ENCODE peak calls at places on chromosomes 11 and 22, in six cellular contexts. One of them, this sample, is unnamed.

GRCh38 chr11:14969922-14970323 is 2.2 kb downstream of the CALCA start:
- DNase-seq in lower lobe of right lung: no peak
- DNase-seq in Panc1: no peak
- DNase-seq in fibroblast of lung: peak; percentile 15
- DNase-seq in tibial artery: no peak
- DNase-seq in transverse colon: peak; percentile 29
- DNase-seq in this sample: peak; percentile 85

GRCh38 chr11:8403310-8403709 is 139.6 kb upstream of the LMO1 start:
- DNase-seq in lower lobe of right lung: no peak
- DNase-seq in Panc1: no peak
- DNase-seq in fibroblast of lung: peak; percentile 21
- DNase-seq in tibial artery: no peak
- DNase-seq in transverse colon: no peak
- DNase-seq in this sample: no peak

GRCh38 chr11:1206391-1207271 is 16.2 kb upstream of the MUC5B start:
- DNase-seq in lower lobe of right lung: peak; percentile 31
- DNase-seq in Panc1: no peak
- DNase-seq in fibroblast of lung: no peak
- DNase-seq in tibial artery: peak; percentile 64
- DNase-seq in transverse colon: no peak
- DNase-seq in this sample: peak; percentile 34

GRCh38 chr11:70431611-70432010 is 33.3 kb downstream of the CTTN start:
- DNase-seq in lower lobe of right lung: no peak
- DNase-seq in Panc1: no peak
- DNase-seq in fibroblast of lung: no peak
- DNase-seq in tibial artery: no peak
- DNase-seq in transverse colon: no peak
- DNase-seq in this sample: no peak

GRCh38 chr11:14258177-14258935 is 100.6 kb downstream of the RRAS2 start:
- DNase-seq in lower lobe of right lung: no peak
- DNase-seq in Panc1: peak; percentile 32
- DNase-seq in fibroblast of lung: peak; percentile 87
- DNase-seq in tibial artery: no peak
- DNase-seq in transverse colon: peak; percentile 60
- DNase-seq in this sample: no peak

GRCh38 chr11:377174-377865 is 8.0 kb downstream of the B4GALNT4 start:
- DNase-seq in lower lobe of right lung: no peak
- DNase-seq in Panc1: no peak
- DNase-seq in fibroblast of lung: no peak
- DNase-seq in tibial artery: no peak
- DNase-seq in transverse colon: no peak
- DNase-seq in this sample: no peak

GRCh38 chr11:117884994-117885393 is 8.5 kb upstream of the FXYD6 start:
- DNase-seq in lower lobe of right lung: no peak
- DNase-seq in Panc1: no peak
- DNase-seq in fibroblast of lung: peak; percentile 56
- DNase-seq in tibial artery: no peak
- DNase-seq in transverse colon: no peak
- DNase-seq in this sample: no peak

GRCh38 chr11:8207080-8208000 is 38.5 kb upstream of the RIC3 start:
- DNase-seq in lower lobe of right lung: no peak
- DNase-seq in Panc1: no peak
- DNase-seq in fibroblast of lung: no peak
- DNase-seq in tibial artery: no peak
- DNase-seq in transverse colon: no peak
- DNase-seq in this sample: no peak

GRCh38 chr11:31560842-31561476 is 51.4 kb downstream of the ELP4 start:
- DNase-seq in lower lobe of right lung: no peak
- DNase-seq in Panc1: no peak
- DNase-seq in fibroblast of lung: no peak
- DNase-seq in tibial artery: no peak
- DNase-seq in transverse colon: no peak
- DNase-seq in this sample: no peak

GRCh38 chr11:123056835-123057491 is 5.0 kb downstream of the HSPA8 start:
- DNase-seq in lower lobe of right lung: no peak
- DNase-seq in Panc1: no peak
- DNase-seq in fibroblast of lung: no peak
- DNase-seq in tibial artery: no peak
- DNase-seq in transverse colon: no peak
- DNase-seq in this sample: no peak

GRCh38 chr11:70064011-70064725 is 13.9 kb upstream of the ANO1 start:
- DNase-seq in lower lobe of right lung: no peak
- DNase-seq in Panc1: no peak
- DNase-seq in fibroblast of lung: no peak
- DNase-seq in tibial artery: no peak
- DNase-seq in transverse colon: no peak
- DNase-seq in this sample: peak; percentile 2

GRCh38 chr11:63867511-63867910 is 28.6 kb downstream of the MARK2 start:
- DNase-seq in lower lobe of right lung: no peak
- DNase-seq in Panc1: no peak
- DNase-seq in fibroblast of lung: no peak
- DNase-seq in tibial artery: no peak
- DNase-seq in transverse colon: no peak
- DNase-seq in this sample: peak; percentile 23

GRCh38 chr11:86116386-86116726 is 47.5 kb upstream of the PICALM start:
- DNase-seq in lower lobe of right lung: no peak
- DNase-seq in Panc1: no peak
- DNase-seq in fibroblast of lung: peak; percentile 34
- DNase-seq in tibial artery: no peak
- DNase-seq in transverse colon: no peak
- DNase-seq in this sample: no peak

GRCh38 chr11:44754876-44755552 is 28.3 kb downstream of the TSPAN18 start:
- DNase-seq in lower lobe of right lung: no peak
- DNase-seq in Panc1: no peak
- DNase-seq in fibroblast of lung: no peak
- DNase-seq in tibial artery: peak; percentile 47
- DNase-seq in transverse colon: no peak
- DNase-seq in this sample: no peak

GRCh38 chr22:49328076-49328475 is 499.6 kb downstream of the BRD1 start:
- DNase-seq in lower lobe of right lung: peak; percentile 19
- DNase-seq in Panc1: no peak
- DNase-seq in fibroblast of lung: no peak
- DNase-seq in tibial artery: no peak
- DNase-seq in transverse colon: peak; percentile 1
- DNase-seq in this sample: no peak

GRCh38 chr11:2928605-2929510 is at the start of gene PHLDA2:
- DNase-seq in lower lobe of right lung: peak; percentile 72
- DNase-seq in Panc1: no peak
- DNase-seq in fibroblast of lung: peak; percentile 77
- DNase-seq in tibial artery: peak; percentile 76
- DNase-seq in transverse colon: peak; percentile 73
- DNase-seq in this sample: peak; percentile 90

GRCh38 chr22:40748388-40748970 is 69.2 kb downstream of the MCHR1 start:
- DNase-seq in lower lobe of right lung: no peak
- DNase-seq in Panc1: no peak
- DNase-seq in fibroblast of lung: no peak
- DNase-seq in tibial artery: no peak
- DNase-seq in transverse colon: no peak
- DNase-seq in this sample: no peak

GRCh38 chr11:70024036-70024772 is 53.9 kb upstream of the ANO1 start:
- DNase-seq in lower lobe of right lung: no peak
- DNase-seq in Panc1: no peak
- DNase-seq in fibroblast of lung: no peak
- DNase-seq in tibial artery: peak; percentile 55
- DNase-seq in transverse colon: no peak
- DNase-seq in this sample: no peak

GRCh38 chr11:71420455-71421241 is 27.5 kb downstream of the DHCR7 start:
- DNase-seq in lower lobe of right lung: no peak
- DNase-seq in Panc1: peak; percentile 45
- DNase-seq in fibroblast of lung: peak; percentile 68
- DNase-seq in tibial artery: no peak
- DNase-seq in transverse colon: peak; percentile 56
- DNase-seq in this sample: no peak

GRCh38 chr11:9065614-9066431 is 25.6 kb downstream of the SCUBE2 start:
- DNase-seq in lower lobe of right lung: no peak
- DNase-seq in Panc1: no peak
- DNase-seq in fibroblast of lung: no peak
- DNase-seq in tibial artery: no peak
- DNase-seq in transverse colon: no peak
- DNase-seq in this sample: no peak

GRCh38 chr11:61294717-61295595 is at the start of gene VWCE:
- DNase-seq in lower lobe of right lung: peak; percentile 61
- DNase-seq in Panc1: no peak
- DNase-seq in fibroblast of lung: peak; percentile 51
- DNase-seq in tibial artery: peak; percentile 73
- DNase-seq in transverse colon: peak; percentile 38
- DNase-seq in this sample: peak; percentile 66

GRCh38 chr11:101321222-101321621 is 191.6 kb upstream of the PGR start:
- DNase-seq in lower lobe of right lung: peak; percentile 71
- DNase-seq in Panc1: no peak
- DNase-seq in fibroblast of lung: no peak
- DNase-seq in tibial artery: no peak
- DNase-seq in transverse colon: no peak
- DNase-seq in this sample: no peak

GRCh38 chr11:26287067-26287518 is 44.8 kb upstream of the ANO3 start:
- DNase-seq in lower lobe of right lung: no peak
- DNase-seq in Panc1: no peak
- DNase-seq in fibroblast of lung: peak; percentile 26
- DNase-seq in tibial artery: no peak
- DNase-seq in transverse colon: no peak
- DNase-seq in this sample: no peak

GRCh38 chr11:57458060-57458409 is 2.3 kb upstream of the RTN4RL2 start:
- DNase-seq in lower lobe of right lung: no peak
- DNase-seq in Panc1: no peak
- DNase-seq in fibroblast of lung: no peak
- DNase-seq in tibial artery: no peak
- DNase-seq in transverse colon: no peak
- DNase-seq in this sample: no peak

GRCh38 chr11:75498556-75499255 is 27.0 kb downstream of the GDPD5 start:
- DNase-seq in lower lobe of right lung: no peak
- DNase-seq in Panc1: no peak
- DNase-seq in fibroblast of lung: peak; percentile 11
- DNase-seq in tibial artery: no peak
- DNase-seq in transverse colon: no peak
- DNase-seq in this sample: no peak

GRCh38 chr11:100632970-100633452 is 54.1 kb upstream of the ARHGAP42 start:
- DNase-seq in lower lobe of right lung: peak; percentile 70
- DNase-seq in Panc1: no peak
- DNase-seq in fibroblast of lung: peak; percentile 69
- DNase-seq in tibial artery: no peak
- DNase-seq in transverse colon: peak; percentile 56
- DNase-seq in this sample: peak; percentile 45

GRCh38 chr11:66857234-66857926 is 516 bp downstream of the LRFN4 start:
- DNase-seq in lower lobe of right lung: no peak
- DNase-seq in Panc1: no peak
- DNase-seq in fibroblast of lung: no peak
- DNase-seq in tibial artery: no peak
- DNase-seq in transverse colon: no peak
- DNase-seq in this sample: no peak

GRCh38 chr11:114158886-114159285 is 99.4 kb downstream of the ZBTB16 start:
- DNase-seq in lower lobe of right lung: no peak
- DNase-seq in Panc1: no peak
- DNase-seq in fibroblast of lung: no peak
- DNase-seq in tibial artery: no peak
- DNase-seq in transverse colon: no peak
- DNase-seq in this sample: no peak

GRCh38 chr22:36022162-36022561 is 6.5 kb downstream of the RBFOX2 start:
- DNase-seq in lower lobe of right lung: no peak
- DNase-seq in Panc1: no peak
- DNase-seq in fibroblast of lung: peak; percentile 87
- DNase-seq in tibial artery: no peak
- DNase-seq in transverse colon: no peak
- DNase-seq in this sample: no peak

GRCh38 chr11:119089319-119089718 is 4.6 kb downstream of the HMBS start:
- DNase-seq in lower lobe of right lung: no peak
- DNase-seq in Panc1: no peak
- DNase-seq in fibroblast of lung: no peak
- DNase-seq in tibial artery: no peak
- DNase-seq in transverse colon: no peak
- DNase-seq in this sample: no peak
- H3K4me3 ChIP-seq in lower lobe of right lung: no peak overlapping the region
- H3K4me3 ChIP-seq in Panc1: no peak overlapping the region
- H3K4me3 ChIP-seq in fibroblast of lung: no peak overlapping the region
- H3K4me3 ChIP-seq in tibial artery: no peak overlapping the region
- H3K4me3 ChIP-seq in transverse colon: no peak overlapping the region
- H3K4me3 ChIP-seq in this sample: no peak overlapping the region

DNA sequence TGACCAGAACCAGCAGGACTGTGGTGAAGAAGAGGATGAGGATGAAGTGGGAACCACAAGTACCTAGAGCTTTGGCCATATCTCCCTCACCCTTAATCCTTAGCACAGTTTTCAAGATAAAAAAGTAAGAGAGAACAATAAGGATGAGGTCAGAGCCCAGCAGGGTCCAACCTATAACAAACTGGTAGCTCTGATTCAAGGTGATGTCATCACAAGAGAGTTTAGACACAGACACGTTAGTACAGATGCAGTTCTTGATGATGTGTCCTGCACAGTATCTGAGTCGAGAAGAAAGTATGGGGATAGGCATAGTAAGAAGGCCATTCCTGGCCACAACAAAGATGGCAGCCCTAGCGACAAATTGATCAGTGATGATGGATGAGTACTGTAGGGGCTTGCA is 586 bp downstream of the OR56A5 start:
- DNase-seq in lower lobe of right lung: no peak
- DNase-seq in Panc1: no peak
- DNase-seq in fibroblast of lung: no peak
- DNase-seq in tibial artery: no peak
- DNase-seq in transverse colon: no peak
- DNase-seq in this sample: no peak
- H3K4me3 ChIP-seq in lower lobe of right lung: no peak overlapping the region
- H3K4me3 ChIP-seq in Panc1: no peak overlapping the region
- H3K4me3 ChIP-seq in fibroblast of lung: no peak overlapping the region
- H3K4me3 ChIP-seq in tibial artery: no peak overlapping the region
- H3K4me3 ChIP-seq in transverse colon: no peak overlapping the region
- H3K4me3 ChIP-seq in this sample: no peak overlapping the region

DNA sequence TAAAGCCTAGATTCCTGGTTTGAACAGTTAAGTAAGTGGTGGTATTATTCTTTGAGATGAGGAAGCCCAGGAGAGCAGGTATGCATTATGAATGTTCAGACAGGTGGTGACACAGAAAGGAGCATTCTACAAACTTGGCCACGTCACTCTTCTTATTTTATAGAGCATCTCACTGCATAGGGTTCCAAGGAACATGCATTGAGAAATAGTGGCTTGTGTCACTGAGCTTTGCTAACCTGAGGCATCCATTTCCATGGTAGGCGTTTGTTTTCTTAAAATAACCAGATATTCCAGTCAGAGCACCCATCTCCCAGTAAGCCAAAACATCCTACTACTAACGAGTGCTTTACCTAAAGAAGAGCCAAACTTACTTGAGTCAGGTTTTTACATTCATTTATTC is 169.7 kb downstream of the NAV2 start:
- DNase-seq in lower lobe of right lung: no peak
- DNase-seq in Panc1: no peak
- DNase-seq in fibroblast of lung: no peak
- DNase-seq in tibial artery: no peak
- DNase-seq in transverse colon: no peak
- DNase-seq in this sample: no peak
- H3K4me3 ChIP-seq in lower lobe of right lung: no peak overlapping the region
- H3K4me3 ChIP-seq in Panc1: no peak overlapping the region
- H3K4me3 ChIP-seq in fibroblast of lung: no peak overlapping the region
- H3K4me3 ChIP-seq in tibial artery: no peak overlapping the region
- H3K4me3 ChIP-seq in transverse colon: no peak overlapping the region
- H3K4me3 ChIP-seq in this sample: no peak overlapping the region

GRCh38 chr11:84922836-84923235 is 704.3 kb downstream of the DLG2 start:
- DNase-seq in lower lobe of right lung: no peak
- DNase-seq in Panc1: no peak
- DNase-seq in fibroblast of lung: no peak
- DNase-seq in tibial artery: no peak
- DNase-seq in transverse colon: peak; percentile 7
- DNase-seq in this sample: no peak
- H3K4me3 ChIP-seq in lower lobe of right lung: no peak overlapping the region
- H3K4me3 ChIP-seq in Panc1: no peak overlapping the region
- H3K4me3 ChIP-seq in fibroblast of lung: no peak overlapping the region
- H3K4me3 ChIP-seq in tibial artery: peak overlapping the region; percentile 39
- H3K4me3 ChIP-seq in transverse colon: peak overlapping the region; percentile 19
- H3K4me3 ChIP-seq in this sample: peak overlapping the region; percentile 21